ENCODE peak calls at places on chromosomes 4 and X, in five cellular contexts. One of them, this sample, is unnamed.

GRCh38 chrX:116246261-116246660 is 75.7 kb downstream of the AGTR2 start:
- DNase-seq in AG04450: no peak
- DNase-seq in lower lobe of right lung: no peak
- DNase-seq in CD8-positive, alpha-beta T cell: no peak
- DNase-seq in hepatocyte: no peak
- DNase-seq in this sample: no peak

GRCh38 chr4:82811838-82812672 is 13.5 kb upstream of the SCD5 start:
- DNase-seq in hepatocyte: no peak
- DNase-seq in CD8-positive, alpha-beta T cell: no peak
- DNase-seq in lower lobe of right lung: no peak
- DNase-seq in AG04450: no peak
- DNase-seq in this sample: no peak

GRCh38 chr4:88599298-88599697 is 7.0 kb downstream of the HERC3 start:
- DNase-seq in AG04450: no peak
- DNase-seq in CD8-positive, alpha-beta T cell: no peak
- DNase-seq in lower lobe of right lung: no peak
- DNase-seq in hepatocyte: no peak
- DNase-seq in this sample: no peak

GRCh38 chr4:1636490-1637211 is 47.5 kb downstream of the FAM53A start:
- DNase-seq in lower lobe of right lung: no peak
- DNase-seq in CD8-positive, alpha-beta T cell: no peak
- DNase-seq in AG04450: no peak
- DNase-seq in hepatocyte: no peak
- DNase-seq in this sample: no peak

GRCh38 chr4:26235500-26235899 is 85.3 kb upstream of the RBPJ start:
- DNase-seq in hepatocyte: peak; percentile 54
- DNase-seq in CD8-positive, alpha-beta T cell: no peak
- DNase-seq in lower lobe of right lung: peak; percentile 51
- DNase-seq in AG04450: peak; percentile 34
- DNase-seq in this sample: no peak

GRCh38 chrX:20857746-20858145 is 516.5 kb upstream of the CNKSR2 start:
- DNase-seq in lower lobe of right lung: no peak
- DNase-seq in CD8-positive, alpha-beta T cell: no peak
- DNase-seq in AG04450: no peak
- DNase-seq in hepatocyte: no peak
- DNase-seq in this sample: no peak

GRCh38 chr4:173415092-173415491 is 16.2 kb upstream of the SCRG1 start:
- DNase-seq in hepatocyte: no peak
- DNase-seq in CD8-positive, alpha-beta T cell: no peak
- DNase-seq in AG04450: no peak
- DNase-seq in lower lobe of right lung: no peak
- DNase-seq in this sample: no peak

GRCh38 chr4:94925764-94926347 is 168.1 kb downstream of the BMPR1B start:
- DNase-seq in CD8-positive, alpha-beta T cell: no peak
- DNase-seq in lower lobe of right lung: no peak
- DNase-seq in hepatocyte: no peak
- DNase-seq in AG04450: no peak
- DNase-seq in this sample: no peak

GRCh38 chrX:26613951-26614350 is 398.0 kb downstream of the MAGEB5 start:
- DNase-seq in AG04450: no peak
- DNase-seq in hepatocyte: no peak
- DNase-seq in CD8-positive, alpha-beta T cell: no peak
- DNase-seq in lower lobe of right lung: no peak
- DNase-seq in this sample: no peak

GRCh38 chr4:153900426-153900825 is 111.5 kb upstream of the SFRP2 start:
- DNase-seq in CD8-positive, alpha-beta T cell: no peak
- DNase-seq in AG04450: no peak
- DNase-seq in hepatocyte: no peak
- DNase-seq in lower lobe of right lung: no peak
- DNase-seq in this sample: no peak

GRCh38 chr4:148215202-148215601 is 227.0 kb downstream of the NR3C2 start:
- DNase-seq in hepatocyte: no peak
- DNase-seq in AG04450: no peak
- DNase-seq in lower lobe of right lung: no peak
- DNase-seq in CD8-positive, alpha-beta T cell: no peak
- DNase-seq in this sample: no peak

GRCh38 chr4:179719766-179720470 is 2277.7 kb upstream of the AGA start:
- DNase-seq in AG04450: no peak
- DNase-seq in hepatocyte: no peak
- DNase-seq in CD8-positive, alpha-beta T cell: no peak
- DNase-seq in lower lobe of right lung: no peak
- DNase-seq in this sample: no peak

GRCh38 chr4:152310223-152310622 is 225.7 kb downstream of the FBXW7 start:
- DNase-seq in AG04450: peak; percentile 34
- DNase-seq in hepatocyte: no peak
- DNase-seq in CD8-positive, alpha-beta T cell: no peak
- DNase-seq in lower lobe of right lung: no peak
- DNase-seq in this sample: peak; percentile 61

GRCh38 chr4:140118931-140119640 is 34.9 kb downstream of the MAML3 start:
- DNase-seq in lower lobe of right lung: no peak
- DNase-seq in CD8-positive, alpha-beta T cell: no peak
- DNase-seq in AG04450: no peak
- DNase-seq in hepatocyte: no peak
- DNase-seq in this sample: no peak

GRCh38 chr4:129043523-129043922 is 49.8 kb downstream of the SCLT1 start:
- DNase-seq in hepatocyte: no peak
- DNase-seq in CD8-positive, alpha-beta T cell: no peak
- DNase-seq in AG04450: no peak
- DNase-seq in lower lobe of right lung: no peak
- DNase-seq in this sample: no peak

GRCh38 chr4:72019688-72020087 is 12.1 kb upstream of the NPFFR2 start:
- DNase-seq in hepatocyte: no peak
- DNase-seq in CD8-positive, alpha-beta T cell: no peak
- DNase-seq in lower lobe of right lung: no peak
- DNase-seq in AG04450: no peak
- DNase-seq in this sample: no peak

GRCh38 chr4:48798117-48798516 is 18.0 kb upstream of the FRYL start:
- DNase-seq in lower lobe of right lung: no peak
- DNase-seq in CD8-positive, alpha-beta T cell: no peak
- DNase-seq in AG04450: no peak
- DNase-seq in hepatocyte: no peak
- DNase-seq in this sample: no peak

GRCh38 chr4:40627540-40627939 is 2.1 kb downstream of the RBM47 start:
- DNase-seq in lower lobe of right lung: no peak
- DNase-seq in CD8-positive, alpha-beta T cell: no peak
- DNase-seq in hepatocyte: no peak
- DNase-seq in AG04450: no peak
- DNase-seq in this sample: no peak

GRCh38 chr4:86961605-86962295 is 26.9 kb downstream of the AFF1 start:
- DNase-seq in hepatocyte: peak; percentile 48
- DNase-seq in CD8-positive, alpha-beta T cell: no peak
- DNase-seq in AG04450: no peak
- DNase-seq in lower lobe of right lung: no peak
- DNase-seq in this sample: no peak

GRCh38 chr4:119683518-119683917 is 54.9 kb upstream of the PDE5A start:
- DNase-seq in CD8-positive, alpha-beta T cell: no peak
- DNase-seq in lower lobe of right lung: no peak
- DNase-seq in AG04450: peak; percentile 72
- DNase-seq in hepatocyte: peak; percentile 10
- DNase-seq in this sample: peak; percentile 55

GRCh38 chr4:185017964-185018772 is at the start of gene HELT:
- DNase-seq in lower lobe of right lung: no peak
- DNase-seq in AG04450: no peak
- DNase-seq in hepatocyte: no peak
- DNase-seq in CD8-positive, alpha-beta T cell: no peak
- DNase-seq in this sample: no peak

GRCh38 chr4:185020863-185021761 is 2.8 kb downstream of the HELT start:
- DNase-seq in lower lobe of right lung: no peak
- DNase-seq in AG04450: no peak
- DNase-seq in CD8-positive, alpha-beta T cell: no peak
- DNase-seq in hepatocyte: no peak
- DNase-seq in this sample: no peak

GRCh38 chr4:185020293-185020808 is 2.1 kb downstream of the HELT start:
- DNase-seq in hepatocyte: no peak
- DNase-seq in CD8-positive, alpha-beta T cell: no peak
- DNase-seq in lower lobe of right lung: peak; percentile 45
- DNase-seq in AG04450: no peak
- DNase-seq in this sample: no peak

GRCh38 chr4:185018834-185019450 is 652 bp downstream of the HELT start:
- DNase-seq in lower lobe of right lung: peak; percentile 69
- DNase-seq in AG04450: no peak
- DNase-seq in hepatocyte: no peak
- DNase-seq in CD8-positive, alpha-beta T cell: no peak
- DNase-seq in this sample: no peak

GRCh38 chr4:185019451-185020292 is 1.4 kb downstream of the HELT start:
- DNase-seq in CD8-positive, alpha-beta T cell: no peak
- DNase-seq in hepatocyte: no peak
- DNase-seq in lower lobe of right lung: no peak
- DNase-seq in AG04450: no peak
- DNase-seq in this sample: no peak
- H3K27me3 ChIP-seq in CD8-positive, alpha-beta T cell: peaks cover 4% of the 10 kb centered on the region
- H3K27me3 ChIP-seq in hepatocyte: peaks cover 100% of the 10 kb centered on the region
- H3K27me3 ChIP-seq in lower lobe of right lung: peaks cover 97% of the 10 kb centered on the region
- H3K27me3 ChIP-seq in AG04450: peaks cover 66% of the 10 kb centered on the region
- H3K27me3 ChIP-seq in this sample: peaks cover 49% of the 10 kb centered on the region

GRCh38 chrX:103376118-103376978 is at the start of gene BEX3:
- DNase-seq in hepatocyte: peak; percentile 79
- DNase-seq in CD8-positive, alpha-beta T cell: peak; percentile 69
- DNase-seq in lower lobe of right lung: peak; percentile 68
- DNase-seq in AG04450: no peak
- DNase-seq in this sample: no peak
- TF ChIP-seq CTCF in hepatocyte: no peak
- TF ChIP-seq CTCF in CD8-positive, alpha-beta T cell: no peak
- TF ChIP-seq CTCF in lower lobe of right lung: no peak
- TF ChIP-seq CTCF in AG04450: no peak
- TF ChIP-seq CTCF in this sample: no peak

DNA sequence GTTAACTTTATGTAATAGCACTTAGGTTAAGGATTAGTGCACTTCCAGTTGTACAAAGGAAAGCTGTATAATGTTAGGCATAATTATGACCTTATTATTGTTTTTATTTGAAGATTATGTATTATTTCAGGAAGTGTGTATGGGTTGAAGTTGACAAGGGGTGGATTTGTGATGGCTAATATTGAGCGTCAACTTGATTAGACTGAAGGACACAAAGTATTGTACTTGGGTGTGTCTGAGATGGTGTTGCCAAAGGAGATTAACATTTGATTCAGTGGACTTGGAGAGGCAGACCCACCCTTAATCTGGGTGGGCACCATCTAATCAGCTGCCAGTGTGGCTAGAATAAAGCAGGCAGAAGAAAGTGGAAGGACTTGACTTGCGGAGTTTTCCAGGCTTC is 127.3 kb downstream of the PPARGC1A start:
- DNase-seq in AG04450: no peak
- DNase-seq in lower lobe of right lung: no peak
- DNase-seq in CD8-positive, alpha-beta T cell: no peak
- DNase-seq in hepatocyte: no peak
- DNase-seq in this sample: no peak
- H3K4me3 ChIP-seq in AG04450: no peak overlapping the region
- H3K4me3 ChIP-seq in lower lobe of right lung: no peak overlapping the region
- H3K4me3 ChIP-seq in CD8-positive, alpha-beta T cell: no peak overlapping the region
- H3K4me3 ChIP-seq in hepatocyte: no peak overlapping the region
- H3K4me3 ChIP-seq in this sample: no peak overlapping the region

DNA sequence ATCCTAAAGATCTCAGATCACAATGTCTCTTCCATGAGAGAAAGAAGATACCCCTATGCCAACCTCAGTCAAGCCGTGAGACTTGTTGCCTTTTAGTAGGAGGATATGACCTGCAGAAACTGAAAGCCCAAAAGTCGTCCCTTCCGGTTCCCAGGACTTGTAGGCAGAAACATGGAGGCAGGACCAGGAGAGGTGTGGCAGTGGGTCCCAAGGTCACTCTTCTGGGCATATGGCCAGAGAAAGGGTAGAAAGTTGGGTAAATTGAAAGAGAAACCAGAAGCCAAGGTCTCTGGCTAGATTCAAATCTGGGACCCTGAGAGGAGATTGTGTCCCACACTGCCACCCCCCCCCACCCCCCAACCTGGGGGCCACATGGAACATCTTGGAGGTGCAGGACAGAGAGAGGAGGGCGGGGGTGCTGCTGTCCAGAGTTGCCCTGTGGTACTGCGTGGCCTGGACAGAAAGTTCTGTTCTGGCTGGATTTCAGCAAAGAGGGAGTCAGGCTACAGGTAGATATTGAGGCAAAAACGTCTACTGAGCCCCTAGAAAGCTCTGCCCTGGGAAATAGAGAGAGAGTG is 55.4 kb downstream of the DDX3X start:
- DNase-seq in hepatocyte: no peak
- DNase-seq in CD8-positive, alpha-beta T cell: no peak
- DNase-seq in AG04450: no peak
- DNase-seq in lower lobe of right lung: no peak
- DNase-seq in this sample: no peak
- H3K27me3 ChIP-seq in hepatocyte: no peaks in the 10 kb centered on the region
- H3K27me3 ChIP-seq in CD8-positive, alpha-beta T cell: no peaks in the 10 kb centered on the region
- H3K27me3 ChIP-seq in AG04450: no peaks in the 10 kb centered on the region
- H3K27me3 ChIP-seq in lower lobe of right lung: no peaks in the 10 kb centered on the region
- H3K27me3 ChIP-seq in this sample: no peaks in the 10 kb centered on the region

DNA sequence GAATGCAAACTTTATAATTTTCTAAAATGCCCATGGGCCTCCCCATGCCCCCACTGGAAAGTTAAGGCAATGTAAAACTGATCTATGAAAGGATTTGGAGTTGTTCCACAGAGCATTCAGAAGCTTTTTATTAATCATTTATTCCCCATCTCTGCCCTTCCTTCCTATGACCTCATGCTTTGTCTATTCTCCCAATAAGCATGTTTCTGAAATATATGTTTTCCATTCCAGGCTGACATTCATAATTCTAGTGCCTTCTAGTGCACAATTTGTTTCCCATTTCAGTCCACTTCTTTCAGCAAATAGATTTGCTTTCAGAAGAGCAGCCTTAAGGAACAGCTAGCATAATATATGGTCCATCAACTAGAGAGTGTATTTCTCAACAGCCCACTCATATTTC is 77.0 kb upstream of the ATXN3L start:
- DNase-seq in AG04450: no peak
- DNase-seq in CD8-positive, alpha-beta T cell: no peak
- DNase-seq in hepatocyte: no peak
- DNase-seq in lower lobe of right lung: no peak
- DNase-seq in this sample: no peak
- TF ChIP-seq CTCF in AG04450: no peak
- TF ChIP-seq CTCF in CD8-positive, alpha-beta T cell: no peak
- TF ChIP-seq CTCF in hepatocyte: no peak
- TF ChIP-seq CTCF in lower lobe of right lung: no peak
- TF ChIP-seq CTCF in this sample: no peak

DNA sequence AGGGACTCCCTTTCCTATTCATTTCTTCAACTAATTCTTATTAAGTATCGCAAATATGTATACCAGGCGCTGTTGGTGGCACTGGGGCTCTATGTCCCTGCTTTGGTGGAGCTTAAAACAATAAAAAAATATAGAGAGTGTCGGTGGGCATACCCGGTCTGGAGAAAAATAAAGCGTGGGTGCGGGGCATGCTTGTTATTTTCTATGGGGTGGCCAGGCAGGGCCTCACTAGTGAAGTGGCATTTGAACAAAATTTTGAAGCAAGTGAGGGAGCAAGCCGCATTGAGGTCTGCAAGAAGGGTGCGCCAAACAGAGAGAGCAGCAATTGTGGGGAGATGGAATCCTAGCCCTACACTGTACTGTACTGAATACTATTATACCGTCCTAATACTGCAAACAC is 565 bp upstream of the IDS start:
- DNase-seq in AG04450: no peak
- DNase-seq in hepatocyte: no peak
- DNase-seq in lower lobe of right lung: no peak
- DNase-seq in CD8-positive, alpha-beta T cell: no peak
- DNase-seq in this sample: no peak
- H3K4me3 ChIP-seq in AG04450: no peak overlapping the region
- H3K4me3 ChIP-seq in hepatocyte: no peak overlapping the region
- H3K4me3 ChIP-seq in lower lobe of right lung: peak overlapping the region; percentile 67
- H3K4me3 ChIP-seq in CD8-positive, alpha-beta T cell: peak overlapping the region; percentile 87
- H3K4me3 ChIP-seq in this sample: no peak overlapping the region